ENCODE peak calls at places on chromosomes 3 and 15, in eight cellular contexts. I is fibroblast of the aortic adventitia, M is colonic mucosa, L is A549, E is AG09319, C is tibial artery, R is osteocyte, A is GM12865. S is an unnamed sample.

GRCh38 chr15:69297642-69298353 is 914 bp upstream of the PAQR5 start:
- DNase-seq in I (no peak), M (no peak), L (peak), E (no peak), C (no peak), R (no peak), A (peak), S (no peak)

GRCh38 chr3:143775401-143775970 is 72.8 kb downstream of the SLC9A9 start:
- DNase-seq in I (peak), M (no peak), L (peak), E (no peak), C (no peak), R (no peak), A (peak), S (no peak)

GRCh38 chr3:114572364-114573062 is 278.7 kb downstream of the TIGIT start:
- DNase-seq in I (no peak), M (no peak), L (no peak), E (no peak), C (no peak), R (no peak), A (no peak), S (no peak)

GRCh38 chr3:61936344-61936937 is 375.1 kb downstream of the PTPRG start:
- DNase-seq in I (no peak), M (peak), L (peak), E (no peak), C (no peak), R (no peak), A (peak), S (no peak)

GRCh38 chr3:122691195-122691594 is 10.6 kb downstream of the PARP14 start:
- DNase-seq in I (peak), M (no peak), L (peak), E (no peak), C (no peak), R (no peak), A (peak), S (no peak)

GRCh38 chr15:64067564-64068030 is 21.3 kb upstream of the DAPK2 start:
- DNase-seq in I (peak), M (peak), L (peak), E (no peak), C (peak), R (no peak), A (peak), S (no peak)

GRCh38 chr15:83372434-83372873 is 74.7 kb upstream of the SH3GL3 start:
- DNase-seq in I (no peak), M (no peak), L (no peak), E (no peak), C (no peak), R (peak), A (peak), S (peak)

GRCh38 chr3:59581000-59581399 is 531.2 kb upstream of the CFAP20DC start:
- DNase-seq in I (no peak), M (no peak), L (no peak), E (no peak), C (no peak), R (no peak), A (no peak), S (no peak)

GRCh38 chr15:67064607-67065530 is 533 bp upstream of the SMAD3 start:
- DNase-seq in I (no peak), M (peak), L (peak), E (no peak), C (peak), R (peak), A (peak), S (peak)

GRCh38 chr3:132343018-132343612 is 25.9 kb downstream of the ACP3 start:
- DNase-seq in I (peak), M (peak), L (peak), E (no peak), C (peak), R (no peak), A (peak), S (no peak)

GRCh38 chr15:85010114-85010471 is 28.4 kb downstream of the PDE8A start:
- DNase-seq in I (no peak), M (no peak), L (no peak), E (no peak), C (no peak), R (no peak), A (no peak), S (no peak)

GRCh38 chr15:85009435-85009834 is 27.8 kb downstream of the PDE8A start:
- DNase-seq in I (no peak), M (no peak), L (no peak), E (peak), C (no peak), R (no peak), A (no peak), S (no peak)

GRCh38 chr15:85008474-85009260 is 27.0 kb downstream of the PDE8A start:
- DNase-seq in I (no peak), M (no peak), L (no peak), E (no peak), C (no peak), R (no peak), A (no peak), S (no peak)

GRCh38 chr15:85011210-85011571 is 29.5 kb downstream of the PDE8A start:
- DNase-seq in I (no peak), M (no peak), L (no peak), E (no peak), C (no peak), R (no peak), A (no peak), S (no peak)

GRCh38 chr15:85010472-85011209 is 29.0 kb downstream of the PDE8A start:
- DNase-seq in I (peak), M (no peak), L (no peak), E (peak), C (no peak), R (no peak), A (no peak), S (peak)
- TF ChIP-seq CTCF in I (no peak), M (peak), L (no peak), E (peak), C (no peak), R (peak), A (no peak), S (no peak)

GRCh38 chr15:39580117-39580629 is 706 bp upstream of the THBS1 start:
- DNase-seq in I (peak), M (peak), L (peak), E (peak), C (peak), R (peak), A (peak), S (peak)

GRCh38 chr15:39580630-39581500 is at the start of gene THBS1:
- DNase-seq in I (peak), M (peak), L (peak), E (peak), C (peak), R (peak), A (peak), S (peak)

GRCh38 chr15:39581501-39582285 is 814 bp downstream of the THBS1 start:
- DNase-seq in I (peak), M (peak), L (peak), E (peak), C (peak), R (no peak), A (peak), S (peak)

GRCh38 chr15:39579487-39580116 is 1.3 kb upstream of the THBS1 start:
- DNase-seq in I (peak), M (no peak), L (peak), E (peak), C (peak), R (no peak), A (peak), S (peak)

GRCh38 chr15:39578851-39579486 is 1.9 kb upstream of the THBS1 start:
- DNase-seq in I (peak), M (no peak), L (no peak), E (peak), C (no peak), R (no peak), A (no peak), S (no peak)
- TF ChIP-seq CTCF in I (peak), M (no peak), L (no peak), E (peak), C (no peak), R (peak), A (no peak), S (no peak)

DNA sequence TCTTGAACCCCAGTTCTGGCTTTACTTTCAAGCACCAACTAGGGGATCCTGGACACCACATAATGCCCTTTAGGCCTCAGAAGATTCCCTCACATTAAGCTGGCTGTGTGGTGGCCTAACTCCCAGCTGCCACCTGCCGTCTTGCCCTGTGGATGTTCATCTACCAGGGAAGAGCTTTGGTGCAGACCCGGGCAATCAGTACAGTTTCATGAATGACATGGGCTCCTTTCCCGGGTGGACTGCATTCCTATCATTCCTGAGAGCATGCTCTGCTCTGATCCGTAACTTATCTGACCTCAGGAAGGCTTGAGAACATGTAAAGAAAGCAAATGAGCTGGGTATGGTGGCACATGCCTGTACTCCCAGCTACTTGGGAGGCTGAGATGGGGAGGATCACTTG is 50.0 kb upstream of the GSK3B start:
- DNase-seq in I (peak), M (no peak), L (peak), E (no peak), C (no peak), R (no peak), A (no peak), S (peak)
- TF ChIP-seq CTCF in I (no peak), M (no peak), L (no peak), E (no peak), C (no peak), R (no peak), A (no peak), S (peak)

GRCh38 chr3:129664040-129664646 is 57.7 kb upstream of the PLXND1 start:
- DNase-seq in I (no peak), M (no peak), L (no peak), E (no peak), C (no peak), R (no peak), A (no peak), S (no peak)
- TF ChIP-seq CTCF in I (no peak), M (no peak), L (no peak), E (no peak), C (no peak), R (no peak), A (no peak), S (no peak)

GRCh38 chr3:188829577-188829976 is 342.2 kb upstream of the TPRG1 start:
- DNase-seq in I (no peak), M (no peak), L (no peak), E (no peak), C (no peak), R (no peak), A (no peak), S (no peak)

GRCh38 chr3:188832961-188833615 is 338.7 kb upstream of the TPRG1 start:
- DNase-seq in I (peak), M (no peak), L (no peak), E (no peak), C (peak), R (no peak), A (no peak), S (peak)

GRCh38 chr3:188832146-188832545 is 339.6 kb upstream of the TPRG1 start:
- DNase-seq in I (no peak), M (no peak), L (no peak), E (no peak), C (no peak), R (no peak), A (no peak), S (peak)

GRCh38 chr3:188827593-188827992 is 344.2 kb upstream of the TPRG1 start:
- DNase-seq in I (peak), M (no peak), L (no peak), E (no peak), C (no peak), R (no peak), A (no peak), S (no peak)

DNA sequence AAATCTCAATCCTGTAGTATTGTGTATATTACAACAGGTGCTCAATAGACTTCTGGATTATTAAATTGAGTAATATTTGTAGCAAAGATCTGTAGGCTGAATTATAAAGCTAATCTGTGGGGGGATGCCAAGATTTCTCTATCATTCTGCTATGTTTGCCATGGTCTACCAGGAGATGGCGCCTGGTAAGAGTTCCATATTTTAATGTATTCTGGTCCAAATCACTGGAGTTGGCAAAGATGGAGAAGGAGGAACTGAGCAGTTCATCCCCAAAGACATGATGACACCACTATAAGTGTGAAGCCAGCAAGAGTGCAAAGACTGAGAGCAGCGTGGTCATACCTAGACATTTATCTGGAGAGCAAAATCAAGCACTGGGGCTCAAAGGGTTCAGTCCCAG is 340.8 kb upstream of the TPRG1 start:
- DNase-seq in I (peak), M (no peak), L (peak), E (no peak), C (no peak), R (no peak), A (no peak), S (no peak)
- TF ChIP-seq CTCF in I (no peak), M (no peak), L (peak), E (no peak), C (no peak), R (peak), A (peak), S (peak)

DNA sequence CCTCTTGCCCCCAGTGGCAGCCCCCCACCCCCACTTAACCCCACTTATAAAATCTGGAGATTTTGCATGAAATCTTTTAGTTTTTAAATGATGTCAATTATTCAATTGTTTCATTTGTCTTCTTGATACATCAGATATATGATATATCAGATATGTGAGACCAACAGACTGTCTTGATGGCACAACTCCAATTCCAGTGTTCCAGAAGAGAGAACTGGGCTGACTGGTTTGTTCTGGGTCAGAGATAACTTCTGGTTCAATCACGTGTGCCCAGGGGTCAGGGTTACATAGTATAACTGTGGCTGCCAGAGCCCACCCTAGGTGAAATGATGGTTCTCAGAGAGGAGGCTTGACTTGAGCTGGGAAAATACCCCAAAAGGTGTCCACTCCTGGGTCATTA is 32.4 kb upstream of the ATG7 start:
- DNase-seq in I (no peak), M (no peak), L (no peak), E (no peak), C (no peak), R (no peak), A (no peak), S (no peak)
- TF ChIP-seq CTCF in I (no peak), M (no peak), L (no peak), E (no peak), C (no peak), R (no peak), A (no peak), S (no peak)

DNA sequence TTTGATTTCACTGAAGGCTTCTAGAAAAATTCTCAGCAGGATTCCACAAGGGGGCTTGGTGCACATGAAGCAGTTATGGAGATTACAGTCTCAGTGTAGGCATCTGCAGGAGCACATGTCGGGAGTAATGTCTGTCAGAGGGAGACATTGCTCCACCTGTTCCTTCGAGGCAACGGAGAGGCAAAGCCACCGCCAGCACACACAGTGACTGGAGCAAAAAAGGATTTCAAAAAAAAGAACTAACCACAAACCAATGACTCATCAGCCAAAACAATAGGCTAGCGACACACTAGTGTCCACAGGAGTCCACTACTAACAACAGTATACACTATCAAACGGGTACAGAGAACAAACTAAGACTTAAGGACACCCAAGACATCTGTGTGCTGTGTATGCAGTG is 68.9 kb downstream of the NPTN start:
- DNase-seq in I (peak), M (no peak), L (peak), E (no peak), C (no peak), R (no peak), A (no peak), S (peak)
- TF ChIP-seq CTCF in I (peak), M (no peak), L (no peak), E (no peak), C (no peak), R (peak), A (no peak), S (peak)